ENCODE peak calls at places on chromosomes 2 and 18, in five cellular contexts. I is lung, H is stomach, M is heart left ventricle, L is heart right ventricle. R is an unnamed sample.

GRCh38 chr2:158094487-158095092 is 7.1 kb upstream of the UPP2 start:
- DNase-seq in H (no peak), M (no peak), I (no peak), L (no peak), R (no peak)

GRCh38 chr18:54958711-54959625 is at the start of gene CCDC68:
- DNase-seq in L (peak), H (peak), I (peak), M (peak), R (no peak)

GRCh38 chr2:119650971-119651370 is 28.0 kb upstream of the TMEM177 start:
- DNase-seq in L (no peak), M (no peak), H (no peak), I (no peak), R (no peak)

GRCh38 chr18:43279015-43279758 is 1.9 kb upstream of the SYT4 start:
- DNase-seq in H (no peak), I (no peak), M (no peak), L (no peak), R (no peak)

GRCh38 chr2:190352668-190353536 is 9.5 kb downstream of the INPP1 start:
- DNase-seq in I (no peak), M (no peak), L (no peak), H (no peak), R (no peak)

GRCh38 chr2:217335341-217335966 is 475.6 kb upstream of the TNP1 start:
- DNase-seq in H (no peak), I (no peak), M (no peak), L (no peak), R (no peak)

GRCh38 chr2:72115361-72116080 is 32.1 kb downstream of the CYP26B1 start:
- DNase-seq in I (peak), H (no peak), L (no peak), M (no peak), R (peak)

GRCh38 chr2:72211777-72212515 is 64.3 kb upstream of the CYP26B1 start:
- DNase-seq in L (no peak), M (no peak), I (no peak), H (no peak), R (no peak)

GRCh38 chr18:59988098-59988706 is 88.4 kb downstream of the PMAIP1 start:
- DNase-seq in L (no peak), M (peak), H (peak), I (no peak), R (peak)

GRCh38 chr18:58161659-58162058 is 117.6 kb downstream of the NEDD4L start:
- DNase-seq in L (no peak), I (no peak), H (no peak), M (no peak), R (no peak)

GRCh38 chr18:13406770-13407169 is 188.2 kb downstream of the LDLRAD4 start:
- DNase-seq in H (no peak), I (no peak), M (no peak), L (no peak), R (no peak)

GRCh38 chr18:21851327-21851961 is 110.9 kb downstream of the MIB1 start:
- DNase-seq in H (no peak), L (no peak), I (no peak), M (no peak), R (no peak)
- TF ChIP-seq CTCF in H (no peak), L (peak), I (no peak), M (peak), R (no peak)

GRCh38 chr18:72544092-72544886 is at the start of gene CBLN2:
- DNase-seq in H (no peak), I (no peak), L (peak), M (no peak), R (no peak)
- H3K4me3 ChIP-seq in H (peak), I (no peak), L (peak), M (peak), R (no peak)

GRCh38 chr2:233354500-233354924 is 218 bp downstream of the DGKD start:
- DNase-seq in H (no peak), M (no peak), I (no peak), L (no peak), R (no peak)

GRCh38 chr2:233352141-233352842 is 2.0 kb upstream of the DGKD start:
- DNase-seq in I (no peak), L (no peak), M (no peak), H (no peak), R (no peak)

GRCh38 chr2:233353101-233353768 is 1.1 kb upstream of the DGKD start:
- DNase-seq in M (no peak), H (peak), L (no peak), I (no peak), R (no peak)

GRCh38 chr2:233354971-233355574 is 779 bp downstream of the DGKD start:
- DNase-seq in I (no peak), H (peak), L (no peak), M (peak), R (no peak)

DNA sequence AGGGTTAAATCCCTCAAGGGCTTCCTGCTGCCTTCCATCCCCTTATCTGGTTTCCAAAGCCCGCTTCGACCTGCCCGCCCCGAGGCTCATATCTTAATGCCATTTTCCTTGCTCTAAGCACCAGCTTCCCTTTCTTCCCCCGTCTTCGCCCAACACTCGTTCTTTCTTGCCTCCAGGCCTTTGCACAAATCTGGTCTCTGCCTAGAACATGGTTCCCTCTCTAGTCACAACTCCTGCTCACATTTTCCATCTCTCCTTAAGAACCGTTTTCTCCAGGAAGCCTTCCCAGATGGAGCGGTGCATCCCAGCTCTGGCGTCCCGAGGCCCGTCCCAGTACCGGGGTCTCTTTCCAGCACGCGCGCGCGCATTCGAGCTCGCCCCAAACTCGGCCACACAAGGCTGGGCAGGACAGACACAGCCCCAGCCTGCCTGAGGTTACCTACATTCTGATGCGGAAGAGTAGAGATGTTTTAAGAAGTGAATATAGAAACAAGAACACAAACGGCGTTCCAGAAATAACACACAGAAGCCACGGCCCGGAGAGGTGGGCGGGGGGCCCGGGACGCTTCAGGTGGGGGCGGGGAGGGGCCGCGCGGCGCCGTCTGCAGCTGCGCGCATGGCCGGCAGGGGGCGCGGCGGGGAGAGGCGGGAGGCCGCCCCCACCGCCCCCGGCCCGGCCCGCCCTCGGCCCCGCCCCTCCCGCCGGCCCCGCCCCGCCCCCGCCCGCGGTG is at the start of gene DGKD:
- DNase-seq in I (peak), L (peak), M (peak), H (peak), R (no peak)
- TF ChIP-seq CTCF in I (no peak), L (peak), M (peak), H (peak), R (peak)

GRCh38 chr2:197236816-197237215 is 73.8 kb downstream of the ANKRD44 start:
- DNase-seq in I (no peak), H (no peak), L (no peak), M (no peak), R (no peak)

GRCh38 chr2:197236159-197236558 is 74.4 kb downstream of the ANKRD44 start:
- DNase-seq in I (no peak), M (no peak), L (no peak), H (no peak), R (no peak)

GRCh38 chr2:197239434-197239833 is 71.1 kb downstream of the ANKRD44 start:
- DNase-seq in M (no peak), I (no peak), L (no peak), H (no peak), R (no peak)

GRCh38 chr2:197240018-197240712 is 70.4 kb downstream of the ANKRD44 start:
- DNase-seq in H (no peak), M (no peak), L (no peak), I (no peak), R (no peak)

DNA sequence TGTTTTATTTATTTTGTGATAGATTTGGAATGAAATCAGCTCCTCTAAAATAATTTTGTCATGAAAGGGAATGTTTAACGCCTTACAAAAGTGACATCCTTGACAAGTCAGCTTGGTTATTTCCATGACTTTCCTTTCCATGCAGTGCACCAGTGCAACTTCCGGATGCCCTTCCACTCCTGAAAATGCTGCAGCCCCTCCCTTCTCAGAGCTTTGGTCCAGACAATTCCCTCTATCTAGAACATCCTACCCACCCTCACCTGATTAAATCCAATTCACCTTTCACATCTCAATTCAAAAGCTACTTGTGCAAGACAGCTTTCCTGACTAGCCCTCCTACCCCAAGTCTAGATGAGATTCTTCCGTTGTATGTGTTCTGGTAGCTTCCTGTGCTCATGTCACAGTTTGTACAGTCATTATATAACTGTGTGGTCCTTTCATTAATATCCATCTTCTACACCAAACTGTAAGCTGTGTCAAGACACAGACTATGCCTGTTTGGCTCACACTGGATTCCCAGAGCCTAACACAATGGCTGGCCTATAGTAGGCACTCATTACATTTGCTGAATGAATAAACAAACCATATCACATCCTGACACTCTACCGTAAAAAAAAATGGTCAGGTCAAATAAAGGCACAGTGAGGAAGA is 72.7 kb downstream of the ANKRD44 start:
- DNase-seq in I (no peak), H (no peak), M (no peak), L (no peak), R (no peak)
- H3K4me3 ChIP-seq in I (no peak), H (no peak), M (no peak), L (no peak), R (no peak)

DNA sequence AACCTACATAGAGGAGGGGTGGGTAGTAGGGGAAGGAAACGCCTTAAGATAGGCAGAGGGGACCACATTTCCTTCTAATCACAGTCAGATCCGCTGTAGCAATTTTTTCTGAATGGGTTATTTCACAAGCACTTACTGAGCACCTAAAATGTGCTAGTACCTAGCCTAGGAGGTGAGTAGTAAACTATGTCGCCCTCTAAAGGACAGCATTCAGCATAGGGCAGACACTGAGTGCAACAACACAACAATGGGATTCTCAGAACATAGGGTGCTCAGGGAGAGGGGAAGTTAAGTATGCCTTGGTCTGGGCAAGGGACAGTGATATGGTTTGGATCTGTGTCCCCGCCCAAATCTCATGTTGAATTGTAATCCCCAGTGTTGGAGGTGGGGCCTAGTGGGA is 166.1 kb upstream of the RAB6C start:
- DNase-seq in L (no peak), H (no peak), I (no peak), M (no peak), R (no peak)
- TF ChIP-seq CTCF in L (no peak), H (no peak), I (no peak), M (no peak), R (no peak)

DNA sequence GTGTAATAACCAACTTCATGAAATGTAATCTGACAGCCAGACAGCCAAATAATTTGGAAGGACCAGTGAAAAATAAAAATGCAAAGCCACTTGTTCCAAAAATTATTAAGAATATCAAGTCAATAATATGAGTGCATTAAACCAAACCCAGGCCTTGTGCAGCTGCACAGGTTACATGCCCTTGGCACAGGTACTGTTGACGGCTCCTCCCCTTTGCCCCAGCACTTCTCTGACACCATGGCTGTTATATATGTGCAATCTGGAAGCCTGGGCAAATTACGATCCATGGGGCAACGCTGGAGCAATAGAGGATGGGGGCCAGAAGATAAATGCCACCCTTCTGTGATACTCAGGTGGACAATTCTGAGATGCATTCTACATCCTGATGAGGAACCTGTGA is 68.9 kb downstream of the METTL4 start:
- DNase-seq in L (no peak), I (no peak), H (no peak), M (no peak), R (no peak)
- H3K4me3 ChIP-seq in L (no peak), I (no peak), H (no peak), M (no peak), R (no peak)